ENCODE peak calls at places on chromosomes 6 and 20, in seven cellular contexts. D is trophoblast cell, Y is mesendoderm, K is IMR-90, M is H1, P is H9, R is neuronal stem cell. F is an unnamed sample. For H3K79me1, the result is how much of the 10 kb centered on the place peaks cover.

GRCh38 chr20:8213270-8213669 is 81.2 kb downstream of the PLCB1 start:
- DNase-seq in D (no peak), Y (peak), K (no peak), M (no peak), P (no peak), R (no peak), F (no peak)

GRCh38 chr20:46458891-46459750 is 52.7 kb upstream of the ELMO2 start:
- DNase-seq in D (peak), Y (peak), K (no peak), M (peak), P (peak), R (peak), F (no peak)

GRCh38 chr6:149331871-149332270 is 14.4 kb downstream of the TAB2 start:
- DNase-seq in D (no peak), Y (no peak), K (peak), M (no peak), P (no peak), R (no peak), F (no peak)

GRCh38 chr20:53773792-53774371 is 180.2 kb upstream of the ZNF217 start:
- DNase-seq in D (peak), Y (no peak), K (peak), M (no peak), P (no peak), R (no peak), F (peak)

GRCh38 chr20:6416371-6416770 is 293.5 kb upstream of the FERMT1 start:
- DNase-seq in D (no peak), Y (peak), K (no peak), M (no peak), P (peak), R (no peak), F (no peak)

GRCh38 chr6:44057238-44057930 is 69.9 kb downstream of the MRPL14 start:
- DNase-seq in D (no peak), Y (no peak), K (peak), M (no peak), P (no peak), R (no peak), F (no peak)

GRCh38 chr6:12718025-12718424 is 1.5 kb downstream of the PHACTR1 start:
- DNase-seq in D (peak), Y (no peak), K (peak), M (no peak), P (no peak), R (no peak), F (no peak)

GRCh38 chr6:169326067-169326799 is 72.6 kb upstream of the THBS2 start:
- DNase-seq in D (no peak), Y (peak), K (peak), M (peak), P (peak), R (peak), F (no peak)

GRCh38 chr6:97215157-97215769 is 67.8 kb downstream of the MMS22L start:
- DNase-seq in D (peak), Y (peak), K (peak), M (no peak), P (peak), R (peak), F (peak)

GRCh38 chr6:81120280-81120679 is 632.2 kb downstream of the TENT5A start:
- DNase-seq in D (no peak), Y (no peak), K (no peak), M (no peak), P (no peak), R (no peak), F (no peak)

GRCh38 chr6:161088676-161089328 is 97.2 kb downstream of the MAP3K4 start:
- DNase-seq in D (no peak), Y (no peak), K (peak), M (no peak), P (no peak), R (no peak), F (peak)

GRCh38 chr6:134253681-134254080 is 64.2 kb downstream of the SGK1 start:
- DNase-seq in D (no peak), Y (no peak), K (peak), M (no peak), P (no peak), R (peak), F (peak)

GRCh38 chr6:158648682-158649131 is 1.1 kb upstream of the SYTL3 start:
- DNase-seq in D (no peak), Y (no peak), K (peak), M (no peak), P (no peak), R (no peak), F (peak)

GRCh38 chr20:34311118-34312023 is 8.2 kb upstream of the AHCY start:
- DNase-seq in D (no peak), Y (peak), K (no peak), M (peak), P (peak), R (peak), F (peak)

GRCh38 chr6:14353263-14353662 is 235.7 kb downstream of the CD83 start:
- DNase-seq in D (no peak), Y (no peak), K (no peak), M (no peak), P (no peak), R (no peak), F (no peak)

GRCh38 chr6:134896881-134897280 is 53.0 kb downstream of the ALDH8A1 start:
- DNase-seq in D (no peak), Y (no peak), K (no peak), M (no peak), P (no peak), R (no peak), F (no peak)

GRCh38 chr6:139448998-139449610 is 74.7 kb upstream of the CITED2 start:
- DNase-seq in D (no peak), Y (no peak), K (no peak), M (no peak), P (no peak), R (no peak), F (no peak)
- H3K4me2 ChIP-seq in D (no peak), Y (no peak), K (no peak), M (no peak), P (no peak), R (no peak), F (no peak)

DNA sequence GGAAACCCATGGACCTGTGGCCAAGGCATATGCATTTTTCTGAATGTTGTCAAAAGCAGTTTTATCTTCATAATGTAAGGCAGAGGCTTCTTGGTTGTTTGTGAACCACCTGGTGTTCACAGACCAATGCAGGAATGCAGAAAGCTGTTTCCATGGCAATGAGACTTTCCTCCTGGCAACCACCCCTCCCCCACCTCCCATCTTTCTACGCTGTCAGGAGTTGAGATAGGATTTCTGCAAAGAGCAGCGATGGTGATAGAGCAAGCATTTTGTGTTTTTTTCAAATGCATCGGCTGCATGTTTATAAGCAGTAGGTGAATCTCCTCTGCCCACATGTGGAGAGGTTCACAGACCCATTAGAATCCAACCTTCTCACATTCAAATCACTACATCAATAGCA is 114.1 kb upstream of the SMLR1 start:
- DNase-seq in D (peak), Y (peak), K (no peak), M (peak), P (peak), R (peak), F (no peak)
- H3K9ac ChIP-seq in D (no peak), Y (no peak), K (no peak), M (no peak), P (no peak), R (no peak), F (no peak)

GRCh38 chr6:31120151-31120915 is at the start of gene CDSN:
- DNase-seq in D (no peak), Y (no peak), K (no peak), M (no peak), P (no peak), R (no peak), F (no peak)

GRCh38 chr6:31125586-31126363 is 5.5 kb upstream of the CDSN start:
- DNase-seq in D (peak), Y (no peak), K (peak), M (no peak), P (no peak), R (no peak), F (peak)

GRCh38 chr6:31125162-31125561 is 4.9 kb upstream of the CDSN start:
- DNase-seq in D (no peak), Y (no peak), K (peak), M (no peak), P (no peak), R (no peak), F (no peak)

GRCh38 chr6:31121131-31121790 is 1.0 kb upstream of the CDSN start:
- DNase-seq in D (peak), Y (no peak), K (no peak), M (no peak), P (no peak), R (no peak), F (no peak)

GRCh38 chr6:31122803-31123706 is 2.8 kb upstream of the CDSN start:
- DNase-seq in D (peak), Y (no peak), K (peak), M (no peak), P (no peak), R (no peak), F (peak)
- H3K79me1 ChIP-seq in D (under half), Y (under half), K (under half), M (under half), P (under half), R (under half), F (under half)

GRCh38 chr6:8814440-8815000 is 379.2 kb upstream of the SLC35B3 start:
- DNase-seq in D (no peak), Y (peak), K (no peak), M (no peak), P (no peak), R (no peak), F (no peak)

GRCh38 chr6:8820313-8820712 is 385.0 kb upstream of the SLC35B3 start:
- DNase-seq in D (no peak), Y (no peak), K (no peak), M (no peak), P (no peak), R (no peak), F (no peak)

GRCh38 chr6:8821921-8822512 is 386.7 kb upstream of the SLC35B3 start:
- DNase-seq in D (peak), Y (peak), K (no peak), M (no peak), P (no peak), R (no peak), F (no peak)

GRCh38 chr6:8819446-8819845 is 384.1 kb upstream of the SLC35B3 start:
- DNase-seq in D (no peak), Y (no peak), K (no peak), M (no peak), P (no peak), R (no peak), F (no peak)
- H3K4me2 ChIP-seq in D (no peak), Y (no peak), K (no peak), M (no peak), P (no peak), R (no peak), F (no peak)

GRCh38 chr6:28254340-28254618 is 2.2 kb upstream of the ZKSCAN4 start:
- DNase-seq in D (no peak), Y (peak), K (no peak), M (no peak), P (no peak), R (no peak), F (no peak)

GRCh38 chr6:28251648-28252506 is at the start of gene ZKSCAN4:
- DNase-seq in D (peak), Y (peak), K (peak), M (peak), P (peak), R (peak), F (peak)

GRCh38 chr6:28248916-28249315 is 3.2 kb downstream of the ZKSCAN4 start:
- DNase-seq in D (no peak), Y (no peak), K (no peak), M (no peak), P (no peak), R (no peak), F (no peak)

GRCh38 chr6:28250747-28251146 is 1.3 kb downstream of the ZKSCAN4 start:
- DNase-seq in D (no peak), Y (no peak), K (no peak), M (no peak), P (no peak), R (no peak), F (no peak)

GRCh38 chr6:28252507-28252975 is 472 bp upstream of the ZKSCAN4 start:
- DNase-seq in D (no peak), Y (peak), K (no peak), M (no peak), P (no peak), R (no peak), F (peak)
- H3K9ac ChIP-seq in D (peak), Y (peak), K (peak), M (no peak), P (no peak), R (no peak), F (peak)

GRCh38 chr20:59217794-59218193 is 54.2 kb downstream of the ZNF831 start:
- DNase-seq in D (no peak), Y (no peak), K (no peak), M (no peak), P (no peak), R (no peak), F (no peak)

GRCh38 chr20:59217162-59217561 is 53.5 kb downstream of the ZNF831 start:
- DNase-seq in D (no peak), Y (no peak), K (no peak), M (no peak), P (no peak), R (no peak), F (no peak)

GRCh38 chr20:59214619-59215547 is 51.3 kb downstream of the ZNF831 start:
- DNase-seq in D (no peak), Y (no peak), K (no peak), M (no peak), P (no peak), R (no peak), F (no peak)

GRCh38 chr20:59210186-59210585 is 46.6 kb downstream of the ZNF831 start:
- DNase-seq in D (no peak), Y (no peak), K (no peak), M (no peak), P (no peak), R (no peak), F (no peak)

DNA sequence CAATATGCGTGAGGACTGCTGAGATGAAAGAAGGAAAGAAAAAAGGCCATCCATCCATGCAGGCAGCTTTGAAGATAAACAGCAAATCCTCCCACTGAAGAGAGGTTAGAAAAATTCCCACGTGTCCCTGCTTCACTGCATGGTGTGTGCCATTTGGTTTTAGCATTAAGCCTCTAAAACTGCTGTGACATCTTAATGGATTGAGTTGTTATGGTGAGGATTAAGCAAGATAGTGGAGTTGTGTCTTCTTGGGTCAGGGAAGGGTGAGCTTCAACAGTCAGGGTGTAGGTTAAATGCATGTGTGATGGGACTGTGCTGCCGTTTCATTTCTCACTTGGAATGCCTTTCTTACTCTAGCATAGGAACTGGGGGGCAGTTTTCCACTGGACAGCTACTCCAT is 50.5 kb downstream of the ZNF831 start:
- DNase-seq in D (no peak), Y (no peak), K (no peak), M (no peak), P (no peak), R (no peak), F (no peak)
- H3K79me1 ChIP-seq in D (under half), Y (under half), K (under half), M (under half), P (under half), R (under half), F (under half)